ENCODE peak calls at places on chromosomes 1 and 21, in seven cellular contexts. One of them, this sample, is unnamed.

GRCh38 chr1:3780901-3781300 is 8.4 kb downstream of the SMIM1 start:
- DNase-seq in neuronal stem cell: no peak
- DNase-seq in mesenchymal stem cell: no peak
- DNase-seq in H9: peak
- DNase-seq in IMR-90: no peak
- DNase-seq in mesendoderm: no peak
- DNase-seq in H1: no peak
- DNase-seq in this sample: no peak

GRCh38 chr1:45752441-45753052 is 2.1 kb upstream of the IPP start:
- DNase-seq in neuronal stem cell: no peak
- DNase-seq in mesenchymal stem cell: peak
- DNase-seq in H9: no peak
- DNase-seq in IMR-90: peak
- DNase-seq in mesendoderm: no peak
- DNase-seq in H1: no peak
- DNase-seq in this sample: peak

GRCh38 chr21:42652527-42653491 is 612 bp upstream of the PDE9A start:
- DNase-seq in neuronal stem cell: peak
- DNase-seq in mesenchymal stem cell: peak
- DNase-seq in H9: peak
- DNase-seq in IMR-90: peak
- DNase-seq in mesendoderm: peak
- DNase-seq in H1: no peak
- DNase-seq in this sample: no peak

GRCh38 chr1:54054438-54054749 is 986 bp downstream of the TCEANC2 start:
- DNase-seq in neuronal stem cell: no peak
- DNase-seq in mesenchymal stem cell: no peak
- DNase-seq in H9: no peak
- DNase-seq in IMR-90: no peak
- DNase-seq in mesendoderm: peak
- DNase-seq in H1: no peak
- DNase-seq in this sample: no peak

GRCh38 chr1:53459321-53460175 is at the start of gene DMRTB1:
- DNase-seq in neuronal stem cell: no peak
- DNase-seq in mesenchymal stem cell: no peak
- DNase-seq in H9: no peak
- DNase-seq in IMR-90: no peak
- DNase-seq in mesendoderm: no peak
- DNase-seq in H1: no peak
- DNase-seq in this sample: no peak

GRCh38 chr1:70462611-70463010 is 51.5 kb downstream of the CTH start:
- DNase-seq in neuronal stem cell: no peak
- DNase-seq in mesenchymal stem cell: no peak
- DNase-seq in H9: no peak
- DNase-seq in IMR-90: no peak
- DNase-seq in mesendoderm: peak
- DNase-seq in H1: no peak
- DNase-seq in this sample: no peak

GRCh38 chr1:27528701-27529637 is 39.0 kb upstream of the WASF2 start:
- DNase-seq in neuronal stem cell: no peak
- DNase-seq in mesenchymal stem cell: peak
- DNase-seq in H9: no peak
- DNase-seq in IMR-90: peak
- DNase-seq in mesendoderm: peak
- DNase-seq in H1: no peak
- DNase-seq in this sample: peak

GRCh38 chr1:218366322-218367052 is 21.4 kb downstream of the TGFB2 start:
- DNase-seq in neuronal stem cell: no peak
- DNase-seq in mesenchymal stem cell: no peak
- DNase-seq in H9: no peak
- DNase-seq in IMR-90: peak
- DNase-seq in mesendoderm: no peak
- DNase-seq in H1: no peak
- DNase-seq in this sample: no peak

GRCh38 chr21:38660333-38661295 is 145.1 kb upstream of the ETS2 start:
- DNase-seq in neuronal stem cell: no peak
- DNase-seq in mesenchymal stem cell: no peak
- DNase-seq in H9: peak
- DNase-seq in IMR-90: no peak
- DNase-seq in mesendoderm: peak
- DNase-seq in H1: no peak
- DNase-seq in this sample: no peak

GRCh38 chr21:42861311-42862122 is 17.8 kb downstream of the WDR4 start:
- DNase-seq in neuronal stem cell: no peak
- DNase-seq in mesenchymal stem cell: no peak
- DNase-seq in H9: no peak
- DNase-seq in IMR-90: no peak
- DNase-seq in mesendoderm: no peak
- DNase-seq in H1: no peak
- DNase-seq in this sample: no peak

GRCh38 chr1:41357451-41358151 is 3.6 kb upstream of the FOXO6 start:
- DNase-seq in neuronal stem cell: no peak
- DNase-seq in mesenchymal stem cell: no peak
- DNase-seq in H9: no peak
- DNase-seq in IMR-90: no peak
- DNase-seq in mesendoderm: peak
- DNase-seq in H1: no peak
- DNase-seq in this sample: no peak

GRCh38 chr1:16141573-16142336 is 14.1 kb downstream of the EPHA2 start:
- DNase-seq in neuronal stem cell: no peak
- DNase-seq in mesenchymal stem cell: no peak
- DNase-seq in H9: no peak
- DNase-seq in IMR-90: no peak
- DNase-seq in mesendoderm: no peak
- DNase-seq in H1: no peak
- DNase-seq in this sample: no peak

GRCh38 chr1:243977104-243977503 is 74.0 kb upstream of the ZBTB18 start:
- DNase-seq in neuronal stem cell: no peak
- DNase-seq in mesenchymal stem cell: no peak
- DNase-seq in H9: no peak
- DNase-seq in IMR-90: no peak
- DNase-seq in mesendoderm: no peak
- DNase-seq in H1: no peak
- DNase-seq in this sample: no peak

GRCh38 chr1:169816617-169817016 is 21.9 kb upstream of the METTL18 start:
- DNase-seq in neuronal stem cell: no peak
- DNase-seq in mesenchymal stem cell: no peak
- DNase-seq in H9: no peak
- DNase-seq in IMR-90: no peak
- DNase-seq in mesendoderm: no peak
- DNase-seq in H1: no peak
- DNase-seq in this sample: no peak
- H3K4ac ChIP-seq in neuronal stem cell: no peak
- H3K4ac ChIP-seq in mesenchymal stem cell: no peak
- H3K4ac ChIP-seq in H9: no peak
- H3K4ac ChIP-seq in IMR-90: no peak
- H3K4ac ChIP-seq in mesendoderm: no peak
- H3K4ac ChIP-seq in H1: no peak
- H3K4ac ChIP-seq in this sample: no peak

GRCh38 chr1:67824771-67825170 is 8.5 kb downstream of the GNG12 start:
- DNase-seq in neuronal stem cell: no peak
- DNase-seq in mesenchymal stem cell: no peak
- DNase-seq in H9: no peak
- DNase-seq in IMR-90: no peak
- DNase-seq in mesendoderm: no peak
- DNase-seq in H1: no peak
- DNase-seq in this sample: no peak
- H3K27ac ChIP-seq in neuronal stem cell: no peak
- H3K27ac ChIP-seq in mesenchymal stem cell: no peak
- H3K27ac ChIP-seq in H9: no peak
- H3K27ac ChIP-seq in IMR-90: no peak
- H3K27ac ChIP-seq in mesendoderm: no peak
- H3K27ac ChIP-seq in H1: no peak
- H3K27ac ChIP-seq in this sample: no peak

GRCh38 chr1:169133228-169133576 is 26.7 kb downstream of the ATP1B1 start:
- DNase-seq in neuronal stem cell: no peak
- DNase-seq in mesenchymal stem cell: peak
- DNase-seq in H9: no peak
- DNase-seq in IMR-90: no peak
- DNase-seq in mesendoderm: no peak
- DNase-seq in H1: no peak
- DNase-seq in this sample: no peak
- H3K4ac ChIP-seq in neuronal stem cell: no peak
- H3K4ac ChIP-seq in mesenchymal stem cell: no peak
- H3K4ac ChIP-seq in H9: no peak
- H3K4ac ChIP-seq in IMR-90: no peak
- H3K4ac ChIP-seq in mesendoderm: no peak
- H3K4ac ChIP-seq in H1: no peak
- H3K4ac ChIP-seq in this sample: no peak

GRCh38 chr1:162015196-162015595 is 8.5 kb downstream of the OLFML2B start:
- DNase-seq in neuronal stem cell: no peak
- DNase-seq in mesenchymal stem cell: no peak
- DNase-seq in H9: no peak
- DNase-seq in IMR-90: no peak
- DNase-seq in mesendoderm: no peak
- DNase-seq in H1: no peak
- DNase-seq in this sample: no peak

GRCh38 chr1:162014202-162014601 is 9.5 kb downstream of the OLFML2B start:
- DNase-seq in neuronal stem cell: no peak
- DNase-seq in mesenchymal stem cell: no peak
- DNase-seq in H9: no peak
- DNase-seq in IMR-90: no peak
- DNase-seq in mesendoderm: no peak
- DNase-seq in H1: no peak
- DNase-seq in this sample: no peak

GRCh38 chr1:162010175-162010506 is 13.5 kb downstream of the OLFML2B start:
- DNase-seq in neuronal stem cell: no peak
- DNase-seq in mesenchymal stem cell: no peak
- DNase-seq in H9: no peak
- DNase-seq in IMR-90: no peak
- DNase-seq in mesendoderm: no peak
- DNase-seq in H1: no peak
- DNase-seq in this sample: no peak

GRCh38 chr1:162011337-162012012 is 12.2 kb downstream of the OLFML2B start:
- DNase-seq in neuronal stem cell: no peak
- DNase-seq in mesenchymal stem cell: peak
- DNase-seq in H9: no peak
- DNase-seq in IMR-90: no peak
- DNase-seq in mesendoderm: no peak
- DNase-seq in H1: no peak
- DNase-seq in this sample: no peak

GRCh38 chr1:162013289-162013688 is 10.4 kb downstream of the OLFML2B start:
- DNase-seq in neuronal stem cell: no peak
- DNase-seq in mesenchymal stem cell: no peak
- DNase-seq in H9: no peak
- DNase-seq in IMR-90: no peak
- DNase-seq in mesendoderm: no peak
- DNase-seq in H1: no peak
- DNase-seq in this sample: no peak
- H3K27ac ChIP-seq in neuronal stem cell: no peak
- H3K27ac ChIP-seq in mesenchymal stem cell: no peak
- H3K27ac ChIP-seq in H9: no peak
- H3K27ac ChIP-seq in IMR-90: no peak
- H3K27ac ChIP-seq in mesendoderm: no peak
- H3K27ac ChIP-seq in H1: no peak
- H3K27ac ChIP-seq in this sample: no peak

DNA sequence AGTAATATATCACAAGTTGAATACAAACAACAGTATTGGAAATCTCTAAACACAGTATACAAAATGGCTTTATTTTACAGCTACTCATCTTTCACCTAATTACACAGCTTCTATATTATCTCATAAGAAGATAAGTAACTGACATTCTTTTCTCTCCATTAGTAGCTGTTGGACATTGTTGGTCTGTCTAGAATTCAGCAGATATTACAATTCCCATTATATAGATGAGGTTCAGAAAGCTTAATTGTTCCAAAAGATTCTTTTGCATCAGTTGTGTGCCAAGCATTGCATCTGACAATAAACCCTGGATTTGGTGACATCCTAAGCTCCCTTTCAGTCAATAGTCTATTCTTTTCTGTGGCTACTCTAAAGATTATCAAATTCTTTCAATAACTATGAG is 187.0 kb downstream of the NTMT2 start:
- DNase-seq in neuronal stem cell: no peak
- DNase-seq in mesenchymal stem cell: no peak
- DNase-seq in H9: no peak
- DNase-seq in IMR-90: no peak
- DNase-seq in mesendoderm: no peak
- DNase-seq in H1: no peak
- DNase-seq in this sample: no peak
- H3K4ac ChIP-seq in neuronal stem cell: no peak
- H3K4ac ChIP-seq in mesenchymal stem cell: no peak
- H3K4ac ChIP-seq in H9: no peak
- H3K4ac ChIP-seq in IMR-90: no peak
- H3K4ac ChIP-seq in mesendoderm: no peak
- H3K4ac ChIP-seq in H1: no peak
- H3K4ac ChIP-seq in this sample: no peak

DNA sequence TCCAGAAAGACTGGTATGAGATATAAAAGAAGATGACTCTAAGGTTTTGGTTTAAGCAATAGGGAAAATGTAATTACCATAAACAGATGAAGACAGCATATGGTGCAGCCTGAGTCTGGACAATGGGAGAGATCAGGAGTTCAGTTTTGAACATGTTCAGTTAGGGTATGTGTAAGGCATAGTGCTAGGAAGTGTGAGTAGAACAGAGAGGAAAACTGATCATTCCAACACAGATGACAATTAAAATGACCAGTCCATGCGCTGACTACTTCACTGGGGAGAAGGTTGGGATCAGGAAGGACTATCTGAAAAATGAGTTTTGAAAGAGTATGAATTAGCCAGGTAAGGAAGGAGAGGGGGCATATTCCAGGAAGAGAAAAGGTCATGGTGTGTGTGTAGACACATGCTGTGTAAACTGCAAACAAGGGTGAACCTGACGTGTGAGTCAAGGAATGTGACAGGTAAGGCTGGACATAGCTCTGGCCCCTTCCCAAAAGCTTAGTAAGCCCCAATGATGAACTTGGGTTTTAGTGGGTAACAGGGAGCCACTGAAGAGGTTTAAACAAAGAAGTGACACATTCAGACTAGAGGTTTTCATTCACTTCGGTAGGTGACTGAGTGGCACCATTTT is 36.9 kb downstream of the EGLN1 start:
- DNase-seq in neuronal stem cell: no peak
- DNase-seq in mesenchymal stem cell: no peak
- DNase-seq in H9: no peak
- DNase-seq in IMR-90: no peak
- DNase-seq in mesendoderm: no peak
- DNase-seq in H1: no peak
- DNase-seq in this sample: no peak
- H3K27ac ChIP-seq in neuronal stem cell: no peak
- H3K27ac ChIP-seq in mesenchymal stem cell: no peak
- H3K27ac ChIP-seq in H9: no peak
- H3K27ac ChIP-seq in IMR-90: no peak
- H3K27ac ChIP-seq in mesendoderm: no peak
- H3K27ac ChIP-seq in H1: no peak
- H3K27ac ChIP-seq in this sample: no peak